ENCODE peak calls at places on chromosomes 3 and 15, in six cellular contexts. G is naive B cell, M is activated T-cell treated with anti-CD3 and anti-CD28 coated beads for 24 hours, W is sciatic nerve, B is HS-5, A is anterior cingulate cortex. J is an unnamed sample.

GRCh38 chr3:195302436-195302835 is 31.5 kb upstream of the XXYLT1 start:
- DNase-seq in M (no peak), G (no peak), A (no peak), B (no peak), W (no peak), J (no peak)

GRCh38 chr3:104388624-104389023 is 978.1 kb upstream of the ALCAM start:
- DNase-seq in A (no peak), M (no peak), W (no peak), G (no peak), B (no peak), J (no peak)

GRCh38 chr3:99863002-99863401 is 45.3 kb downstream of the CMSS1 start:
- DNase-seq in A (no peak), M (no peak), B (no peak), G (no peak), W (no peak), J (no peak)

GRCh38 chr15:77589839-77590238 is 42.9 kb downstream of the LINGO1 start:
- DNase-seq in W (peak), G (no peak), A (peak), B (no peak), M (no peak), J (no peak)

GRCh38 chr3:158105124-158105709 is 1.0 kb downstream of the SHOX2 start:
- DNase-seq in A (no peak), M (no peak), B (no peak), G (no peak), W (peak), J (no peak)

GRCh38 chr15:57595011-57595866 is 3.5 kb downstream of the MYZAP start:
- DNase-seq in G (no peak), M (no peak), W (no peak), B (no peak), A (no peak), J (no peak)

GRCh38 chr15:73990250-73991005 is 1.7 kb downstream of the STOML1 start:
- DNase-seq in W (no peak), A (no peak), M (no peak), G (no peak), B (no peak), J (no peak)

GRCh38 chr15:40430271-40430805 is 10.4 kb upstream of the BAHD1 start:
- DNase-seq in B (peak), A (no peak), W (no peak), G (no peak), M (no peak), J (no peak)

GRCh38 chr15:67198157-67198754 is 56.2 kb downstream of the AAGAB start:
- DNase-seq in B (no peak), M (no peak), W (no peak), G (no peak), A (no peak), J (peak)

GRCh38 chr15:79084308-79084968 is 6.1 kb downstream of the RASGRF1 start:
- DNase-seq in M (no peak), B (no peak), A (no peak), W (peak), G (no peak), J (no peak)

GRCh38 chr3:157412323-157412845 is 24.3 kb upstream of the PTX3 start:
- DNase-seq in A (no peak), M (no peak), W (no peak), G (no peak), B (no peak), J (no peak)

GRCh38 chr15:61521961-61522360 is 292.9 kb upstream of the RORA start:
- DNase-seq in A (no peak), M (no peak), G (no peak), B (no peak), W (no peak), J (no peak)

GRCh38 chr3:39189150-39189510 is 3.3 kb downstream of the XIRP1 start:
- DNase-seq in A (no peak), B (no peak), M (no peak), W (no peak), G (no peak), J (no peak)

GRCh38 chr3:51682079-51682478 is 11.0 kb downstream of the TEX264 start:
- DNase-seq in M (peak), B (peak), W (no peak), G (peak), A (peak), J (peak)

GRCh38 chr3:56624725-56625124 is 58.3 kb downstream of the TASOR start:
- DNase-seq in W (no peak), B (peak), A (no peak), M (no peak), G (no peak), J (no peak)

GRCh38 chr15:50119063-50119700 is at the start of gene ATP8B4:
- DNase-seq in A (no peak), W (no peak), M (no peak), B (no peak), G (no peak), J (no peak)